ENCODE peak calls at places on chromosomes 12 and 14, in ten cellular contexts. One of them, this sample, is unnamed.

GRCh38 chr12:88400302-88400701 is 180.0 kb downstream of the KITLG start:
- DNase-seq in CD8-positive, alpha-beta T cell: no peak
- DNase-seq in aorta: no peak
- DNase-seq in Panc1: no peak
- DNase-seq in heart left ventricle: no peak
- DNase-seq in fibroblast of lung: no peak
- DNase-seq in GM23248: no peak
- DNase-seq in HepG2: no peak
- DNase-seq in heart right ventricle: no peak
- DNase-seq in stomach: no peak
- DNase-seq in this sample: no peak

GRCh38 chr12:124577986-124578385 is 10.6 kb upstream of the NCOR2 start:
- DNase-seq in CD8-positive, alpha-beta T cell: no peak
- DNase-seq in aorta: no peak
- DNase-seq in Panc1: no peak
- DNase-seq in heart left ventricle: no peak
- DNase-seq in fibroblast of lung: no peak
- DNase-seq in GM23248: no peak
- DNase-seq in HepG2: no peak
- DNase-seq in heart right ventricle: no peak
- DNase-seq in stomach: no peak
- DNase-seq in this sample: no peak

GRCh38 chr12:66823857-66824570 is 145.1 kb upstream of the GRIP1 start:
- DNase-seq in CD8-positive, alpha-beta T cell: no peak
- DNase-seq in aorta: no peak
- DNase-seq in Panc1: no peak
- DNase-seq in heart left ventricle: no peak
- DNase-seq in fibroblast of lung: peak; percentile 43
- DNase-seq in GM23248: no peak
- DNase-seq in HepG2: no peak
- DNase-seq in heart right ventricle: no peak
- DNase-seq in stomach: no peak
- DNase-seq in this sample: no peak

GRCh38 chr14:100775831-100776591 is 49.3 kb downstream of the DLK1 start:
- DNase-seq in CD8-positive, alpha-beta T cell: no peak
- DNase-seq in aorta: no peak
- DNase-seq in Panc1: no peak
- DNase-seq in heart left ventricle: no peak
- DNase-seq in fibroblast of lung: no peak
- DNase-seq in GM23248: no peak
- DNase-seq in HepG2: no peak
- DNase-seq in heart right ventricle: no peak
- DNase-seq in stomach: peak; percentile 23
- DNase-seq in this sample: no peak

GRCh38 chr12:121927798-121928197 is 9.4 kb downstream of the CFAP251 start:
- DNase-seq in CD8-positive, alpha-beta T cell: no peak
- DNase-seq in aorta: no peak
- DNase-seq in Panc1: no peak
- DNase-seq in heart left ventricle: no peak
- DNase-seq in fibroblast of lung: no peak
- DNase-seq in GM23248: peak; percentile 26
- DNase-seq in HepG2: no peak
- DNase-seq in heart right ventricle: no peak
- DNase-seq in stomach: no peak
- DNase-seq in this sample: no peak

GRCh38 chr14:71438684-71439083 is 493.5 kb upstream of the RGS6 start:
- DNase-seq in CD8-positive, alpha-beta T cell: no peak
- DNase-seq in aorta: no peak
- DNase-seq in Panc1: no peak
- DNase-seq in heart left ventricle: no peak
- DNase-seq in fibroblast of lung: peak; percentile 81
- DNase-seq in GM23248: peak; percentile 62
- DNase-seq in HepG2: no peak
- DNase-seq in heart right ventricle: no peak
- DNase-seq in stomach: no peak
- DNase-seq in this sample: no peak

GRCh38 chr12:32034045-32034444 is 72.6 kb upstream of the BICD1 start:
- DNase-seq in CD8-positive, alpha-beta T cell: no peak
- DNase-seq in aorta: no peak
- DNase-seq in Panc1: no peak
- DNase-seq in heart left ventricle: no peak
- DNase-seq in fibroblast of lung: no peak
- DNase-seq in GM23248: peak; percentile 14
- DNase-seq in HepG2: no peak
- DNase-seq in heart right ventricle: no peak
- DNase-seq in stomach: no peak
- DNase-seq in this sample: no peak

GRCh38 chr12:109069307-109070231 is 17.2 kb downstream of the USP30 start:
- DNase-seq in CD8-positive, alpha-beta T cell: no peak
- DNase-seq in aorta: no peak
- DNase-seq in Panc1: no peak
- DNase-seq in heart left ventricle: no peak
- DNase-seq in fibroblast of lung: no peak
- DNase-seq in GM23248: no peak
- DNase-seq in HepG2: peak; percentile 64
- DNase-seq in heart right ventricle: no peak
- DNase-seq in stomach: no peak
- DNase-seq in this sample: no peak

GRCh38 chr12:82931349-82932116 is 244.8 kb downstream of the TMTC2 start:
- DNase-seq in CD8-positive, alpha-beta T cell: no peak
- DNase-seq in aorta: no peak
- DNase-seq in Panc1: no peak
- DNase-seq in heart left ventricle: no peak
- DNase-seq in fibroblast of lung: no peak
- DNase-seq in GM23248: no peak
- DNase-seq in HepG2: no peak
- DNase-seq in heart right ventricle: no peak
- DNase-seq in stomach: no peak
- DNase-seq in this sample: no peak

GRCh38 chr12:131571827-131572226 is 139.1 kb upstream of the SFSWAP start:
- DNase-seq in CD8-positive, alpha-beta T cell: no peak
- DNase-seq in aorta: no peak
- DNase-seq in Panc1: no peak
- DNase-seq in heart left ventricle: no peak
- DNase-seq in fibroblast of lung: no peak
- DNase-seq in GM23248: no peak
- DNase-seq in HepG2: no peak
- DNase-seq in heart right ventricle: no peak
- DNase-seq in stomach: no peak
- DNase-seq in this sample: no peak

GRCh38 chr14:100864960-100865681 is 38.4 kb downstream of the RTL1 start:
- DNase-seq in CD8-positive, alpha-beta T cell: no peak
- DNase-seq in aorta: no peak
- DNase-seq in Panc1: no peak
- DNase-seq in heart left ventricle: no peak
- DNase-seq in fibroblast of lung: peak; percentile 67
- DNase-seq in GM23248: peak; percentile 79
- DNase-seq in HepG2: no peak
- DNase-seq in heart right ventricle: no peak
- DNase-seq in stomach: no peak
- DNase-seq in this sample: no peak

GRCh38 chr14:52602131-52602530 is 49.5 kb downstream of the GPR137C start:
- DNase-seq in CD8-positive, alpha-beta T cell: no peak
- DNase-seq in aorta: no peak
- DNase-seq in Panc1: no peak
- DNase-seq in heart left ventricle: no peak
- DNase-seq in fibroblast of lung: no peak
- DNase-seq in GM23248: no peak
- DNase-seq in HepG2: no peak
- DNase-seq in heart right ventricle: no peak
- DNase-seq in stomach: no peak
- DNase-seq in this sample: no peak

GRCh38 chr14:23577004-23577681 is 1.4 kb downstream of the JPH4 start:
- DNase-seq in CD8-positive, alpha-beta T cell: no peak
- DNase-seq in aorta: no peak
- DNase-seq in Panc1: no peak
- DNase-seq in heart left ventricle: no peak
- DNase-seq in fibroblast of lung: no peak
- DNase-seq in GM23248: peak; percentile 42
- DNase-seq in HepG2: no peak
- DNase-seq in heart right ventricle: no peak
- DNase-seq in stomach: peak; percentile 44
- DNase-seq in this sample: no peak

GRCh38 chr12:124551268-124552144 is 15.9 kb downstream of the NCOR2 start:
- DNase-seq in CD8-positive, alpha-beta T cell: no peak
- DNase-seq in aorta: no peak
- DNase-seq in Panc1: no peak
- DNase-seq in heart left ventricle: peak; percentile 68
- DNase-seq in fibroblast of lung: no peak
- DNase-seq in GM23248: no peak
- DNase-seq in HepG2: no peak
- DNase-seq in heart right ventricle: peak; percentile 71
- DNase-seq in stomach: peak; percentile 48
- DNase-seq in this sample: no peak

DNA sequence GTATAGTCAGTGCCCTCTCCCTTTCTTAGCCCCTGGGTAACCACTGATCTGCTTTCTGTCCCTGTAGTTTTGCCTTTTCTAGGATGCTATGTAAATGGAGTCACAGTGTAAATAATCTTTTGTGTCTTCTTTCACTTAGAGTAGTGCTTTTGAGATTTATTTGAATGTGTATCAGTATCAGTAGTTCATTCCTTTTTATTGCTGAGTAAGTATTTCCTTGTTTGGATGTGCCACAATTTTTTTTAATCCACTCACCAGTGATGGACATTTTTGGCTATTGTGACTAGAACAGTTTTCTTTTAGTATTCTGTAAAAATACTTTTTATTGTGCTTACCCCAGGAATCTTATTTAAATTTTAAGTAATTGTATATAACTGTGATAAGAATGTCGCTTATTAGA is 3.4 kb downstream of the MARK3 start:
- DNase-seq in CD8-positive, alpha-beta T cell: no peak
- DNase-seq in aorta: no peak
- DNase-seq in Panc1: no peak
- DNase-seq in heart left ventricle: no peak
- DNase-seq in fibroblast of lung: no peak
- DNase-seq in GM23248: no peak
- DNase-seq in HepG2: no peak
- DNase-seq in heart right ventricle: no peak
- DNase-seq in stomach: no peak
- DNase-seq in this sample: no peak
- H3K4me1 ChIP-seq in CD8-positive, alpha-beta T cell: peaks cover 41% of the 10 kb centered on the region
- H3K4me1 ChIP-seq in aorta: peaks cover 5% of the 10 kb centered on the region
- H3K4me1 ChIP-seq in Panc1: peaks cover 19% of the 10 kb centered on the region
- H3K4me1 ChIP-seq in heart left ventricle: peaks cover 42% of the 10 kb centered on the region
- H3K4me1 ChIP-seq in fibroblast of lung: peaks cover 8% of the 10 kb centered on the region
- H3K4me1 ChIP-seq in GM23248: peaks cover 22% of the 10 kb centered on the region
- H3K4me1 ChIP-seq in HepG2: peaks cover 53% of the 10 kb centered on the region
- H3K4me1 ChIP-seq in heart right ventricle: peaks cover 53% of the 10 kb centered on the region
- H3K4me1 ChIP-seq in stomach: peaks cover 61% of the 10 kb centered on the region
- H3K4me1 ChIP-seq in this sample: peaks cover 35% of the 10 kb centered on the region

GRCh38 chr12:114967187-114967586 is 283.2 kb upstream of the TBX3 start:
- DNase-seq in CD8-positive, alpha-beta T cell: no peak
- DNase-seq in aorta: no peak
- DNase-seq in Panc1: no peak
- DNase-seq in heart left ventricle: no peak
- DNase-seq in fibroblast of lung: no peak
- DNase-seq in GM23248: no peak
- DNase-seq in HepG2: no peak
- DNase-seq in heart right ventricle: no peak
- DNase-seq in stomach: no peak
- DNase-seq in this sample: no peak
- H3K4me3 ChIP-seq in CD8-positive, alpha-beta T cell: no peak overlapping the region
- H3K4me3 ChIP-seq in aorta: no peak overlapping the region
- H3K4me3 ChIP-seq in Panc1: no peak overlapping the region
- H3K4me3 ChIP-seq in heart left ventricle: no peak overlapping the region
- H3K4me3 ChIP-seq in fibroblast of lung: no peak overlapping the region
- H3K4me3 ChIP-seq in GM23248: no peak overlapping the region
- H3K4me3 ChIP-seq in HepG2: no peak overlapping the region
- H3K4me3 ChIP-seq in heart right ventricle: no peak overlapping the region
- H3K4me3 ChIP-seq in stomach: no peak overlapping the region
- H3K4me3 ChIP-seq in this sample: no peak overlapping the region

DNA sequence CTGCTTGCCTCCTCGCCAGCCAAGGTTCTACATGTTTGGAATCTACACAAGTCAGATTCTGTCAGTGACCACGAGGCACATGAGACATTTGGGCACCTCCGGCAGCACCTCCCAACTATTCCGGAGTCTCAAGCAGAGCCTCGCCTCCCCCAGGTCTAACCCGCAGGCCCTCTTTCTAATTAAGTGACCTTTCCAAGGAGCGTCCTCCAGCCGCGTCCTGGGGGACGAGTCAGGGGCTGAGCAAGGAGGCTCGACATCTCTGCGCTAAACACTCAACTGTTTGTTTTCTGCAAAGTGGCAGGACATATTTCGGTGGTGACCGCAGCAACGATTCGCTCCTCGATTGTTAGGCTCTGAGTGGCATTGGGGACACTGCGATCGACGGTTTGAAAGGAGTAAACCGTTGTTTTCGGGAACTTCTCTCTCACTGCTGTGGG is 731 bp downstream of the ARMH4 start:
- DNase-seq in CD8-positive, alpha-beta T cell: no peak
- DNase-seq in aorta: no peak
- DNase-seq in Panc1: no peak
- DNase-seq in heart left ventricle: no peak
- DNase-seq in fibroblast of lung: no peak
- DNase-seq in GM23248: no peak
- DNase-seq in HepG2: peak; percentile 7
- DNase-seq in heart right ventricle: no peak
- DNase-seq in stomach: no peak
- DNase-seq in this sample: no peak
- H3K27ac ChIP-seq in CD8-positive, alpha-beta T cell: no peak overlapping the region
- H3K27ac ChIP-seq in aorta: no peak overlapping the region
- H3K27ac ChIP-seq in Panc1: no peak overlapping the region
- H3K27ac ChIP-seq in heart left ventricle: no peak overlapping the region
- H3K27ac ChIP-seq in fibroblast of lung: no peak overlapping the region
- H3K27ac ChIP-seq in GM23248: no peak overlapping the region
- H3K27ac ChIP-seq in HepG2: no peak overlapping the region
- H3K27ac ChIP-seq in heart right ventricle: peak overlapping the region; percentile 31
- H3K27ac ChIP-seq in stomach: peak overlapping the region; percentile 61
- H3K27ac ChIP-seq in this sample: no peak overlapping the region

GRCh38 chr14:91368681-91369416 is 48.8 kb downstream of the CCDC88C start:
- DNase-seq in CD8-positive, alpha-beta T cell: no peak
- DNase-seq in aorta: peak; percentile 34
- DNase-seq in Panc1: no peak
- DNase-seq in heart left ventricle: no peak
- DNase-seq in fibroblast of lung: no peak
- DNase-seq in GM23248: no peak
- DNase-seq in HepG2: no peak
- DNase-seq in heart right ventricle: no peak
- DNase-seq in stomach: no peak
- DNase-seq in this sample: no peak

GRCh38 chr14:91365552-91365951 is 52.1 kb downstream of the CCDC88C start:
- DNase-seq in CD8-positive, alpha-beta T cell: no peak
- DNase-seq in aorta: no peak
- DNase-seq in Panc1: no peak
- DNase-seq in heart left ventricle: no peak
- DNase-seq in fibroblast of lung: no peak
- DNase-seq in GM23248: no peak
- DNase-seq in HepG2: no peak
- DNase-seq in heart right ventricle: no peak
- DNase-seq in stomach: no peak
- DNase-seq in this sample: no peak

GRCh38 chr14:91364524-91365270 is 52.9 kb downstream of the CCDC88C start:
- DNase-seq in CD8-positive, alpha-beta T cell: no peak
- DNase-seq in aorta: peak; percentile 50
- DNase-seq in Panc1: no peak
- DNase-seq in heart left ventricle: no peak
- DNase-seq in fibroblast of lung: no peak
- DNase-seq in GM23248: no peak
- DNase-seq in HepG2: peak; percentile 13
- DNase-seq in heart right ventricle: no peak
- DNase-seq in stomach: no peak
- DNase-seq in this sample: no peak

GRCh38 chr14:91367173-91368171 is 50.1 kb downstream of the CCDC88C start:
- DNase-seq in CD8-positive, alpha-beta T cell: peak; percentile 62
- DNase-seq in aorta: no peak
- DNase-seq in Panc1: no peak
- DNase-seq in heart left ventricle: no peak
- DNase-seq in fibroblast of lung: peak; percentile 97
- DNase-seq in GM23248: no peak
- DNase-seq in HepG2: no peak
- DNase-seq in heart right ventricle: peak; percentile 30
- DNase-seq in stomach: peak; percentile 85
- DNase-seq in this sample: peak; percentile 62

GRCh38 chr14:91366749-91367148 is 50.9 kb downstream of the CCDC88C start:
- DNase-seq in CD8-positive, alpha-beta T cell: no peak
- DNase-seq in aorta: no peak
- DNase-seq in Panc1: no peak
- DNase-seq in heart left ventricle: no peak
- DNase-seq in fibroblast of lung: no peak
- DNase-seq in GM23248: no peak
- DNase-seq in HepG2: no peak
- DNase-seq in heart right ventricle: no peak
- DNase-seq in stomach: no peak
- DNase-seq in this sample: no peak
- H3K4me1 ChIP-seq in CD8-positive, alpha-beta T cell: peaks cover 98% of the 10 kb centered on the region
- H3K4me1 ChIP-seq in aorta: no peaks in the 10 kb centered on the region
- H3K4me1 ChIP-seq in Panc1: peaks cover 62% of the 10 kb centered on the region
- H3K4me1 ChIP-seq in heart left ventricle: peaks cover 8% of the 10 kb centered on the region
- H3K4me1 ChIP-seq in fibroblast of lung: no peaks in the 10 kb centered on the region
- H3K4me1 ChIP-seq in GM23248: no peaks in the 10 kb centered on the region
- H3K4me1 ChIP-seq in HepG2: peaks cover 48% of the 10 kb centered on the region
- H3K4me1 ChIP-seq in heart right ventricle: peaks cover 25% of the 10 kb centered on the region
- H3K4me1 ChIP-seq in stomach: peaks cover 45% of the 10 kb centered on the region
- H3K4me1 ChIP-seq in this sample: peaks cover 81% of the 10 kb centered on the region